ENCODE peak calls at places on chromosomes 7 and 10, in four cellular contexts. N is dorsolateral prefrontal cortex, C is neural crest cell, Y is pancreas. A is an unnamed sample.

GRCh38 chr10:60032723-60033122 is 126.4 kb upstream of the CCDC6 start:
- DNase-seq in N (no peak), C (no peak), Y (no peak), A (no peak)

GRCh38 chr10:85262992-85263391 is 934.6 kb downstream of the CCSER2 start:
- DNase-seq in N (no peak), C (no peak), Y (no peak), A (no peak)

GRCh38 chr7:100371561-100372171 is 1.6 kb upstream of the PILRA start:
- DNase-seq in N (no peak), C (no peak), Y (no peak), A (no peak)

GRCh38 chr10:59181668-59182067 is 5.2 kb downstream of the PHYHIPL start:
- DNase-seq in N (no peak), C (peak), Y (no peak), A (no peak)

GRCh38 chr7:1924185-1924817 is 254.2 kb downstream of the ELFN1 start:
- DNase-seq in N (no peak), C (no peak), Y (no peak), A (no peak)

GRCh38 chr10:93416824-93417223 is 65.3 kb downstream of the MYOF start:
- DNase-seq in N (no peak), C (no peak), Y (no peak), A (no peak)

GRCh38 chr7:44064791-44065430 is 456 bp downstream of the PGAM2 start:
- DNase-seq in N (peak), C (no peak), Y (no peak), A (no peak)

GRCh38 chr7:43584200-43584586 is 1.3 kb downstream of the STK17A start:
- DNase-seq in N (no peak), C (no peak), Y (no peak), A (no peak)

GRCh38 chr7:135328053-135328452 is 94.4 kb downstream of the STRA8 start:
- DNase-seq in N (no peak), C (no peak), Y (no peak), A (no peak)

GRCh38 chr10:101616415-101617101 is 28.4 kb downstream of the DPCD start:
- DNase-seq in N (no peak), C (no peak), Y (no peak), A (no peak)

GRCh38 chr10:133397938-133398337 is 4.0 kb downstream of the MTG1 start:
- DNase-seq in N (no peak), C (no peak), Y (no peak), A (no peak)

GRCh38 chr10:69446650-69447151 is 4.6 kb upstream of the TSPAN15 start:
- DNase-seq in N (no peak), C (no peak), Y (no peak), A (no peak)

GRCh38 chr7:114856625-114857024 is 65.3 kb upstream of the MDFIC start:
- DNase-seq in N (no peak), C (no peak), Y (no peak), A (no peak)

DNA sequence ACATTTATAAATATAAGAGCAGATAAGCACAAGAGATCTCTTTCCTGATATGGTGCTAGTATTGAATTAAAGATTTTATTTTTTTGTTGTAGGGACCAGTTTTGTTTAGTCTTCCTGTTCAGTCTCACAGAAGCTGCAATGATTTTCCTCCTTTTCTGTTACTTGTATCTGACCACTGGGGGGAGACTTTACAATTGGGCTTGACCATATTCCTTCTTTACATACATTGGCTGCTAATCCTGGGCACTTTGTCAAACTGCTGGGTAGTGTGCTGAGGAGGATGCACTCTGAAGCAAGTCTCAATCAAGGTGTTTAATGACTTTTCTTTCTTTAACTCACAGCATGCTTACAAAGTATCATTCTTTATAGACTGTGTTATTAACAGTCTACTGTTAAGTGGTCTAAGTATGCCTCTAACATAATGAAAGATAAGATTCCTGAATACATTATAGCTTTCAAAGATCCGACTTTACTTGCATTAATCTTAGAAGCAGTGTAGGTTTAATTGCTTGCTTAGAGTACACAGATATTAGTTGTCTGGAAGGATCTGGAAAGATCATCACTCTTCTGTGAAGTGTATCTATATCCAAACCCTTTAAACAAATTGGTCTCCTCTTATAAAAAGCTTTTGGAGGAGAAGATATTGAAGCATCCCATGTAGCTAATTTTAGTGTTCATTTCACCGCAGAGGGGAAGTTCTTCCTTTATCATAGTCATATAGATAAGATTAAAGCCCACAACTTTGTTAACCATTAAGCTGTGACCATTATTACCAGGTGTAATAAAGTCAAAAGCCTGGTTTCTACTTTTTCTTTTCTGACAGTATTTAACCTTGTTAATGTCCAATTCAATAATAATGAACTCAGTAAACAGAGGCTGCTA is 3.2 kb downstream of the PALS2 start:
- DNase-seq in N (no peak), C (no peak), Y (no peak), A (peak)
- TF ChIP-seq CTCF in N (peak), C (peak), Y (peak), A (peak)

GRCh38 chr7:95875519-95875918 is 103.2 kb downstream of the DYNC1I1 start:
- DNase-seq in N (no peak), C (no peak), Y (no peak), A (no peak)

GRCh38 chr7:95871078-95871848 is 98.9 kb downstream of the DYNC1I1 start:
- DNase-seq in N (no peak), C (peak), Y (no peak), A (peak)

GRCh38 chr7:95874541-95875265 is 102.3 kb downstream of the DYNC1I1 start:
- DNase-seq in N (no peak), C (no peak), Y (no peak), A (no peak)

GRCh38 chr7:95874129-95874528 is 101.8 kb downstream of the DYNC1I1 start:
- DNase-seq in N (no peak), C (no peak), Y (no peak), A (no peak)

DNA sequence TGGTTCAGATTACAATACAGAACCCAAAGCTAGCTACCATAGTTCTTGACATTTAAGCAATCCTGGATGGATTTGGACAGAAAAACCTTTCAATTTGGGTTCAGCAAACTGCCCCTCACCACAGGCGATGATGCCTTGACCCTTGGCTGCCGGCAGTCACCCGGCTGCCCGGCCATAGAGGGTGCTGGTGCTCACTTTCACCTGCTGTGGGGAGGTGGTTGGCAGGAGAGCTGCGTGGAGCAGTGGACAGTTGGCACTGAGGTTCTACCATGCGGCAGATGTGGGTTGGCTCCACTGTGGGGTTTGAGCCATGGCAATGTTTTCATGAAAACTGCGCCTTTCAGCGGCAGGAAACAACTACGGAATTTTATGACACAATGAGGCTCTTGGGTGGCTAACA is 99.5 kb downstream of the DYNC1I1 start:
- DNase-seq in N (no peak), C (no peak), Y (no peak), A (no peak)
- TF ChIP-seq CTCF in N (no peak), C (no peak), Y (no peak), A (no peak)

GRCh38 chr10:84202349-84202748 is 8.0 kb downstream of the CDHR1 start:
- DNase-seq in N (no peak), C (no peak), Y (no peak), A (no peak)
- TF ChIP-seq CTCF in N (no peak), C (no peak), Y (no peak), A (no peak)

DNA sequence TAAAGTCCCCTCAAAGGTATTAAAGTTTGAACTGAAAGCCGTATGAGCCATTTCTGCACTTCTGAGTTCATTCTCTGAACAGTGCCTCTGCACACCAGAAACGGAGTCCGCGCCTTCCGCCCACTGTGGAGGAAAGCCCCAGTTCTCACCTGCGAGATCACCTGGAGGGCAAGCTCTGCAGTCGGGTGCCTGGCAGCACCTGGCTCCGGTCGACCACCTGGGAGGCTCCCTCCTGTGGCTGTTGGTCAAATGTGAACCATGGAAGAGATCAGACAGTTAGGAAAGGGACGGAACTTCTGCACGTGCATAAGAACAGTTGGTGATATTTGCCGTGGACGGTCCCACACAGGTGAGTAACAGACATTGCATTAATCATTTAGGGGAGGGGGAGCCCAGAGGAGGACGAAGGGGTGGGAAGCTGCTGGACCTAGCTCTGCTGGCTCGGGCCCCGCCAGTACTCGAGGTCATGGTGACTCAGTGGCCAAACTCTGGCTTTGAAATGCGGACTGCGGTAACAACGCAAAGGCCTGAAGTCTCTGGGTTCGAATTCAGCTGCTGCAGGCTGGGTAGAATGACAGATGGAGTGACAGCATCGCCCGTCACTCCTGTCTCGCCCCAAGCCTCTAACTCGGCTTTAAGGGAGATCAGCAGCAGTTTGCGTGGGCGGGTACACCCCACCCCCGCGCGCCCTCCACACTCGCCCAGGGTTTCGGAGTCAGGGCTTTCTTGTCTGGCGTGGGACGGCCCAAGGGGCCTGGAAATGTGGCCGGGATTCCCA is 1.7 kb upstream of the DPYSL4 start:
- DNase-seq in N (no peak), C (no peak), Y (no peak), A (no peak)
- TF ChIP-seq CTCF in N (no peak), C (no peak), Y (no peak), A (no peak)

A was measured in nephron progenitor cell.